ENCODE peak calls at places on chromosomes 2 and 18, in six cellular contexts. A is endothelial cell of umbilical vein, D is K562, W is A549, Y is HepG2, F is GM12878. N is an unnamed sample.

GRCh38 chr2:150486539-150487484 is 655 bp downstream of the RND3 start:
- DNase-seq in F (no peak), Y (no peak), W (no peak), A (peak; percentile 43), D (no peak), N (no peak)

GRCh38 chr2:236061899-236062298 is 106.3 kb downstream of the GBX2 start:
- DNase-seq in F (no peak), W (no peak), D (no peak), A (no peak), Y (no peak), N (no peak)

GRCh38 chr2:241814571-241815476 is 5.8 kb downstream of the NEU4 start:
- DNase-seq in A (no peak), F (no peak), Y (no peak), D (no peak), W (no peak), N (peak; percentile 2)

GRCh38 chr2:88735853-88736252 is 44.4 kb downstream of the RPIA start:
- DNase-seq in A (no peak), W (no peak), F (no peak), D (peak; percentile 76), Y (no peak), N (peak; percentile 22)

GRCh38 chr2:66495788-66496640 is 61.1 kb downstream of the MEIS1 start:
- DNase-seq in A (peak; percentile 26), W (peak; percentile 47), D (peak; percentile 61), F (no peak), Y (peak; percentile 46), N (peak; percentile 39)

GRCh38 chr2:121242175-121242875 is 42.7 kb downstream of the TFCP2L1 start:
- DNase-seq in F (no peak), Y (no peak), W (no peak), D (no peak), A (no peak), N (no peak)

GRCh38 chr2:224268441-224268840 is 133.5 kb downstream of the FAM124B start:
- DNase-seq in W (peak; percentile 29), D (no peak), A (peak; percentile 18), F (no peak), Y (peak; percentile 49), N (no peak)

GRCh38 chr2:235573331-235574221 is 79.7 kb downstream of the AGAP1 start:
- DNase-seq in Y (no peak), D (no peak), F (no peak), W (no peak), A (peak; percentile 19), N (no peak)

GRCh38 chr2:129479892-129480291 is 499.6 kb upstream of the RAB6C start:
- DNase-seq in A (no peak), Y (no peak), F (no peak), W (no peak), D (no peak), N (no peak)

GRCh38 chr2:64658269-64658668 is 4.6 kb upstream of the SERTAD2 start:
- DNase-seq in F (no peak), D (no peak), W (no peak), A (no peak), Y (no peak), N (peak; percentile 57)

GRCh38 chr2:191166111-191166755 is 15.4 kb upstream of the STAT4 start:
- DNase-seq in D (no peak), Y (peak; percentile 69), W (no peak), A (peak; percentile 91), F (no peak), N (no peak)
- TF ChIP-seq MAX in D (no peak), Y (no peak), W (no peak), A (no peak), F (no peak), N (no peak)

GRCh38 chr2:179543361-179543901 is 278.8 kb upstream of the SESTD1 start:
- DNase-seq in F (no peak), Y (peak; percentile 100), W (no peak), D (no peak), A (no peak), N (no peak)
- TF ChIP-seq MYC in F (no peak), Y (no peak), W (no peak), D (no peak), A (no peak), N (no peak)

GRCh38 chr2:237483018-237483731 is 3.9 kb upstream of the MLPH start:
- DNase-seq in F (no peak), W (peak; percentile 58), Y (no peak), D (no peak), A (peak; percentile 26), N (peak; percentile 56)
- TF ChIP-seq CTCF in F (no peak), W (no peak), Y (no peak), D (no peak), A (no peak), N (peak; percentile 27)

GRCh38 chr2:214005337-214005736 is 405.5 kb upstream of the VWC2L start:
- DNase-seq in A (peak; percentile 22), D (no peak), W (no peak), Y (no peak), F (no peak), N (no peak)
- TF ChIP-seq MAX in A (no peak), D (no peak), W (no peak), Y (no peak), F (no peak), N (no peak)

GRCh38 chr2:200439981-200440380 is 69.9 kb downstream of the KCTD18 start:
- DNase-seq in W (no peak), F (no peak), A (no peak), D (no peak), Y (no peak), N (no peak)

GRCh38 chr2:200445284-200445683 is 64.6 kb downstream of the KCTD18 start:
- DNase-seq in A (no peak), W (no peak), F (no peak), D (no peak), Y (no peak), N (no peak)

GRCh38 chr2:200443376-200443775 is 66.5 kb downstream of the KCTD18 start:
- DNase-seq in F (no peak), A (no peak), Y (no peak), W (no peak), D (no peak), N (no peak)

GRCh38 chr2:200444530-200444929 is 65.3 kb downstream of the KCTD18 start:
- DNase-seq in Y (no peak), A (no peak), F (no peak), D (no peak), W (no peak), N (no peak)

GRCh38 chr2:200442471-200442870 is 67.4 kb downstream of the KCTD18 start:
- DNase-seq in A (no peak), D (no peak), Y (no peak), F (no peak), W (no peak), N (no peak)
- TF ChIP-seq MYC in A (no peak), D (no peak), Y (no peak), F (no peak), W (no peak), N (no peak)

GRCh38 chr2:146940016-146940685 is 904.7 kb upstream of the ACVR2A start:
- DNase-seq in F (no peak), A (peak; percentile 22), D (no peak), W (no peak), Y (no peak), N (no peak)
- TF ChIP-seq CTCF in F (no peak), A (no peak), D (no peak), W (no peak), Y (no peak), N (no peak)

GRCh38 chr2:138071720-138072719 is 107.7 kb downstream of the HNMT start:
- DNase-seq in W (peak; percentile 35), Y (peak; percentile 39), F (no peak), D (no peak), A (no peak), N (no peak)
- TF ChIP-seq MAX in W (peak; percentile 71), Y (no peak), F (no peak), D (no peak), A (no peak), N (no peak)

GRCh38 chr18:49645196-49645595 is 83.3 kb downstream of the LIPG start:
- DNase-seq in A (no peak), Y (no peak), F (no peak), W (no peak), D (no peak), N (no peak)

GRCh38 chr18:49647496-49648168 is 85.8 kb downstream of the LIPG start:
- DNase-seq in A (peak; percentile 49), D (no peak), F (no peak), Y (no peak), W (no peak), N (no peak)

GRCh38 chr18:49645836-49646235 is 84.0 kb downstream of the LIPG start:
- DNase-seq in Y (no peak), F (no peak), D (no peak), A (no peak), W (no peak), N (no peak)

GRCh38 chr18:49648326-49648725 is 86.5 kb downstream of the LIPG start:
- DNase-seq in W (no peak), F (no peak), A (no peak), Y (no peak), D (no peak), N (no peak)

DNA sequence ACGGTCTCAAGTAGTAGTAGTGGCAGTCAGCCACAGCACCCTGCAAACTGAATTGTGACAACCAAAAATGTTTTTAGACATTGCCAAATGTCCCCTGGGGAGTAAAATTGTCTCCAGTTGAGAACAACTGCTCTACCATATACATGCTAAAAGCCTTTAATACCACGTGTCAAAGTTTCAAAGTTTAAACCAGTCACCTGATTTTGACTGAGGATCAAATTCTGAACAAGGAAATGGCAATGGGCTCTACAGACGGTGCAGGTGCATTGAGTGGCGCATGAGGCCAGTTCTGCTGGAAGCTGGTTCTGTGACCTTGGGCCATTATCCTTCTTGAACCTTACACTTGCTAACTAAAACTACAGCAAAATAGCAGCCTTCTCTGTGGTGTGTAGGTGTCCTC is 85.0 kb downstream of the LIPG start:
- DNase-seq in Y (no peak), A (no peak), F (no peak), W (no peak), D (no peak), N (no peak)
- TF ChIP-seq MYC in Y (no peak), A (no peak), F (no peak), W (no peak), D (no peak), N (no peak)

GRCh38 chr2:173970421-173971042 is 5.4 kb upstream of the SP3 start:
- DNase-seq in D (no peak), F (no peak), W (no peak), Y (no peak), A (no peak), N (no peak)

GRCh38 chr2:173972636-173973035 is 7.5 kb upstream of the SP3 start:
- DNase-seq in W (no peak), D (no peak), Y (no peak), A (no peak), F (no peak), N (no peak)

GRCh38 chr2:173972165-173972564 is 7.0 kb upstream of the SP3 start:
- DNase-seq in D (no peak), Y (no peak), A (no peak), F (no peak), W (no peak), N (no peak)

GRCh38 chr2:173966274-173967098 is 1.3 kb upstream of the SP3 start:
- DNase-seq in A (no peak), W (peak; percentile 34), D (no peak), Y (peak; percentile 94), F (no peak), N (no peak)

DNA sequence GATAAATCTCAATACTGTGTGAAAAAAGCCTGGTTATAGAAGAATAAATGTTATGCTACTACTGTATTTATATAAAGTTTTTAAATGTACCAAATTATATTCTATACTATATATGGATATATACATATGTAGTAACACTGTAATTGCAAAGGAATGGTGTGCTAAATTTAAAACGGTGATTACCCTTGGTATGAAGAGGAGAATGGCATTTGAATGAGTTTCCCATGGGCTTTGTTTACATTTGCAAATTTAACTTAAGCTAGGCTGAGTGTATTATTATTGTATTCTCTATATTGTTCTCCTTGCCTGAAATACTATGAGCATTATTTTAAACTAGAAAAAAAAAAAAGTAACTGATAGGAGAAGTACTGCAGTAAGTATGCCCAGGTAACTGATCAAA is 4.7 kb upstream of the SP3 start:
- DNase-seq in W (no peak), F (no peak), D (no peak), A (no peak), Y (no peak), N (no peak)
- TF ChIP-seq CTCF in W (no peak), F (no peak), D (no peak), A (no peak), Y (no peak), N (no peak)

N was measured in NB4.